ENCODE peak calls at places on chromosomes 13 and 19, in five cellular contexts. A is transverse colon, I is left lung, Z is endodermal cell, E is thyroid gland. S is an unnamed sample. For H3K36me3, the result is how much of the 10 kb centered on the place peaks cover.

GRCh38 chr13:50521750-50522149 is 321.7 kb downstream of the DLEU7 start:
- DNase-seq in A (no peak), I (no peak), Z (no peak), E (peak), S (peak)

GRCh38 chr19:51726049-51726448 is 2.3 kb upstream of the HAS1 start:
- DNase-seq in A (peak), I (no peak), Z (peak), E (no peak), S (peak)

GRCh38 chr19:907183-907853 is 5.7 kb downstream of the R3HDM4 start:
- DNase-seq in A (no peak), I (no peak), Z (peak), E (no peak), S (no peak)

GRCh38 chr13:71751074-71751473 is 115.9 kb downstream of the DACH1 start:
- DNase-seq in A (no peak), I (no peak), Z (no peak), E (no peak), S (no peak)

GRCh38 chr13:50200988-50201387 is 185.7 kb downstream of the KCNRG start:
- DNase-seq in A (no peak), I (no peak), Z (no peak), E (no peak), S (no peak)

GRCh38 chr13:31476266-31476665 is 263.1 kb upstream of the RXFP2 start:
- DNase-seq in A (no peak), I (no peak), Z (no peak), E (no peak), S (no peak)

GRCh38 chr19:42412661-42413076 is 14.5 kb downstream of the LIPE start:
- DNase-seq in A (no peak), I (no peak), Z (no peak), E (no peak), S (no peak)

GRCh38 chr19:814108-815078 is 7.4 kb downstream of the PLPPR3 start:
- DNase-seq in A (no peak), I (no peak), Z (peak), E (no peak), S (peak)

GRCh38 chr13:96090240-96091101 is 564 bp downstream of the HS6ST3 start:
- DNase-seq in A (no peak), I (peak), Z (peak), E (peak), S (peak)

GRCh38 chr19:4669723-4670480 is at the start of gene MYDGF:
- DNase-seq in A (peak), I (peak), Z (peak), E (peak), S (peak)

GRCh38 chr13:30830638-30830965 is 75.5 kb upstream of the MEDAG start:
- DNase-seq in A (no peak), I (no peak), Z (no peak), E (no peak), S (no peak)

GRCh38 chr19:41089955-41090354 is 1.7 kb downstream of the CYP2A13 start:
- DNase-seq in A (no peak), I (no peak), Z (peak), E (no peak), S (no peak)

GRCh38 chr19:17686027-17686511 is 2.1 kb downstream of the UNC13A start:
- DNase-seq in A (no peak), I (no peak), Z (no peak), E (no peak), S (no peak)

GRCh38 chr13:47220453-47221150 is 323.7 kb upstream of the HTR2A start:
- DNase-seq in A (no peak), I (no peak), Z (no peak), E (no peak), S (no peak)

GRCh38 chr19:33718668-33719259 is 77.9 kb upstream of the KCTD15 start:
- DNase-seq in A (no peak), I (no peak), Z (no peak), E (no peak), S (no peak)

GRCh38 chr13:91482427-91482826 is 84.0 kb downstream of the GPC5 start:
- DNase-seq in A (no peak), I (no peak), Z (peak), E (no peak), S (no peak)

GRCh38 chr13:42876270-42876714 is 94.9 kb downstream of the FAM216B start:
- DNase-seq in A (no peak), I (no peak), Z (peak), E (no peak), S (no peak)

GRCh38 chr19:5145521-5146511 is 176.9 kb downstream of the KDM4B start:
- DNase-seq in A (no peak), I (peak), Z (no peak), E (peak), S (peak)

GRCh38 chr13:25281193-25281936 is 5.9 kb downstream of the MTMR6 start:
- DNase-seq in A (no peak), I (no peak), Z (no peak), E (no peak), S (no peak)

GRCh38 chr19:4097501-4097900 is 26.4 kb downstream of the MAP2K2 start:
- DNase-seq in A (no peak), I (peak), Z (no peak), E (peak), S (no peak)

GRCh38 chr13:42497798-42498197 is 76.2 kb upstream of the TNFSF11 start:
- DNase-seq in A (no peak), I (no peak), Z (no peak), E (no peak), S (no peak)

GRCh38 chr13:51773515-51773914 is 30.4 kb downstream of the DHRS12 start:
- DNase-seq in A (no peak), I (no peak), Z (peak), E (no peak), S (no peak)

GRCh38 chr19:45999653-46000121 is 4.4 kb downstream of the CCDC61 start:
- DNase-seq in A (no peak), I (peak), Z (peak), E (no peak), S (no peak)

GRCh38 chr19:50967924-50968708 is 1.3 kb downstream of the KLK6 start:
- DNase-seq in A (no peak), I (no peak), Z (peak), E (no peak), S (no peak)

DNA sequence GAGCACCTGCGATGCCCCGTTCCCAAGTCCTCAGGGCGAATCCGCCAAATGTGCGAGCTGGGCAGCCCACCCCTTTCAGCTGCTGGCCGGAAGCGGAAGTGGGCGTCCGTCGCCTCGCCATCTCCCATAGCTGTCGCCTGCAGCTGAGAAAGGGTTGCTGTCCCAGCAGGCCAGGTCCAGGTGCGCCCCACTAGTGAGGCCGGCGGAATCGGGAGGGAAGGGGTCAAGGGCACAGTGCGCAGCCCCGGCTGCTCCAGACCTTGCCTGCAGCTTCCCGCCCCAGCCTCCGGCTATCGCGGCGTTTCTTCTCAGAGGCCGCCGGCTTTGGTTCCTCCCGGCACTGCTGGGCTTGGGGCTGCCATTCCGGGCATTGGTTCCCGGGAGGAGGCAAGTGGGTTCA is at the start of gene ZNF177:
- DNase-seq in A (no peak), I (no peak), Z (no peak), E (no peak), S (no peak)
- H3K36me3 ChIP-seq in A (under half), I (under half), Z (under half), E (under half), S (under half)

GRCh38 chr19:12727745-12728433 is 4.2 kb upstream of the TNPO2 start:
- DNase-seq in A (no peak), I (no peak), Z (no peak), E (no peak), S (no peak)
- H3K36me3 ChIP-seq in A (under half), I (under half), Z (under half), E (under half), S (under half)

DNA sequence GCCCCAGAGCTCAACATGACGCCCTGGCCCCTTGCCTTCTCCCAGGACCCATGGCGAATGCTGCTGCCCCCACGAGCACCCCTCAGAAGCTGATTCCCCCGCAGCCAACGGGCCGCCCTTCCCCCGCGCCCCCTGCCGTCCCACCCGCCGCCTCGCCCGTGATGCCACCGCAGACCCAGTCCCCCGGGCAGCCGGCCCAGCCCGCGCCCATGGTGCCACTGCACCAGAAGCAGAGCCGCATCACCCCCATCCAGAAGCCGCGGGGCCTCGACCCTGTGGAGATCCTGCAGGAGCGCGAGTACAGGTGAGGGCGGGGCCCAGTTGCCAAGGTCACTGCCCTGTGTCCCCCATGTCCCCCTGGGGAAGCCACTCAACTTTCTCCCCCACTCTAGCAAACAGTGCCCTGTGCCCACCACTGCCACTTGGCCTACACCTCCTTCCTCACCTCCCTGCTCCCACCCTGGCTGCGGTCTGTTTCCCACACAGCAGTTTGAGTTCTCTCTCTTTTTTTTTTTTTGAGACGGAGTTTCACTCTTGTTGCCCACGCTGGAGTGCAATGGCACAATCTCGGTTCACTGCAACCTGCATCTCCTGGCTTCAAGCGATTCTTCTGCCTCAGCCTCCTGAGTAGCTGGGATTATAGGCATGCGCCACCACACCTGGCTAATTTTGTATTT is 26.9 kb downstream of the SMARCA4 start:
- DNase-seq in A (no peak), I (no peak), Z (no peak), E (no peak), S (no peak)
- H3K36me3 ChIP-seq in A (under half), I (under half), Z (half or more), E (half or more), S (under half)

GRCh38 chr19:12945479-12946091 is at the start of gene RAD23A:
- DNase-seq in A (peak), I (peak), Z (peak), E (peak), S (peak)
- H3K36me3 ChIP-seq in A (half or more), I (under half), Z (half or more), E (half or more), S (under half)

GRCh38 chr13:102626928-102627327 is 30.1 kb downstream of the TPP2 start:
- DNase-seq in A (no peak), I (no peak), Z (no peak), E (no peak), S (no peak)
- H3K36me3 ChIP-seq in A (half or more), I (under half), Z (half or more), E (under half), S (under half)

GRCh38 chr19:2507109-2507508 is 31.2 kb downstream of the GADD45B start:
- DNase-seq in A (peak), I (no peak), Z (no peak), E (no peak), S (no peak)
- H3K36me3 ChIP-seq in A (under half), I (under half), Z (under half), E (under half), S (under half)

DNA sequence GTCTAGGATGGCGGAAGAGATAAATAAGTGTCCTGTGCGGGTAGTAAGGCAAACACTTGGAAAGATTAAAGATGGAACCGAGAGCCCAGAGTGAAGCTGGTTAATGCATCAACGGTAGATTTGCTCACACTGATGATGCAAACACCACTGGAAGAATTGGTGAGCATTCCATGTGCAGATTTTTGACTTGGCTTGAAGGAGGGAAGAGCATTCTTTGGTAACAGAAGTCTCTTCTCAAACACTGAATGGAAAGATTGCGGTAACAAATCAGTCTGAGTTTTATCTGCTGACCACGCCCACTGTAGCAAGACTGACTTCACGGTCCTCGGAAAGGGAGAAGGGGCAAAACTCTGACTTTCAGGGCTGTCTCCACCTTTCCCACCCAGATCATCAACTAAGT is 112.5 kb downstream of the COL4A1 start:
- DNase-seq in A (no peak), I (no peak), Z (no peak), E (no peak), S (no peak)
- H3K36me3 ChIP-seq in A (under half), I (under half), Z (half or more), E (half or more), S (under half)

DNA sequence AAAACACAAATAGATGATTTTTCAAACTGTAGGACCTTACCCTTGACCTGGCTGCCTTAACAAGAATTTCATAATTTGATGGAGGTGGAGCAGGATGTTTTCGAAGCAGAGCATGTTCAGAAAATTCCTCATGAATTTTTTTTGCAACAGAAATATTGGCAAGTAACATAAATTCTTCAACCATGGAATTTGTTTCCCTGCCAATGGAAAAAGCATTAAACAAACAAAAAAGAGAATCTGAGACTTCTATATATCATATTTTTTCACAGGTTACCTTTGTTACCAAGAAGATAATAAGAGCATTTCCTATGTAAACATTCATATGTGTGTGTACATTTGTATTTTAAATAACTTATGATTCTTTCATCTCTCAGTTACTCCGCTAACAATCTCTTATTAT is 18.3 kb downstream of the DIS3 start:
- DNase-seq in A (no peak), I (no peak), Z (no peak), E (no peak), S (no peak)
- H3K36me3 ChIP-seq in A (half or more), I (under half), Z (half or more), E (half or more), S (under half)

DNA sequence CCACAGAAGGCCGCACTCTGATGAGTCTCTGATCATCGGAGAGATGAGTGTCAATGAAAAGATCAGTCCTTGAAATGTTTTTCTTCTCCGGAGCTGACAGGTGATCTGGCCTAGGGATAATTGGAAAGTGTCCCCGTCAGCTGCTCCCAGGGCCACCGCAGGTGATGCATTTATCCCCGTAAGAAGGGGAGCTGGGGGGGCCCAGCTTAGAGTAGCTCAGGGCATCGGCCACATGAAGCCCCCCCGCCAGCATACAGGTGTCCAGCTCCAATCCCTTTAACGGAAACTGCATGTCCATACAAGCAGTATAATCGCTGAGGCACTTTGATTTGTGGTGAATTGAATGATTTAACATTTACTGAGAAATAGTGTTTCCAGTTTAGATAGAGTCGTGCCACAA is 27.7 kb downstream of the ATP4B start:
- DNase-seq in A (no peak), I (no peak), Z (no peak), E (no peak), S (no peak)
- H3K36me3 ChIP-seq in A (under half), I (under half), Z (half or more), E (under half), S (under half)

DNA sequence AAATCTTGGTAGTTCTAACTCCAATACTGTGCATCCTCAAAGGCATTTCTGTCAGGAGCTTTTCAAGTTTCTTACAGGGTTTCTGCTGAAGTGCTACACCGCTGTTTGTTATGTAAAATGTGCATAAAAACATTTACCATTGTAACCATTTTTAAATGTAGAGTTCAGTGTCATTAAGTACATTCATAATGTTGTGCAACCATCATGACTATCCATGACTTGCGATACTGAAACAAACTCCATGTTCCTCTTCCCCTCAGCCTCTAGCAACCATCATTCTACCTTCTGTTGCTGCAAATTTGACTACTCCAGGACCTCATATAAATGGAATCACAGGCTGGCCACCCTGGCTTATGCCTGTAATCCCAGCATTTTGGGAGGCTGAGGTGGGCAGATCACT is 14.4 kb upstream of the SLC25A42 start:
- DNase-seq in A (no peak), I (no peak), Z (no peak), E (no peak), S (no peak)
- H3K36me3 ChIP-seq in A (under half), I (under half), Z (half or more), E (under half), S (under half)